ENCODE peak calls at places on chromosomes 2 and 18, in ten cellular contexts. P is GM06990, T is astrocyte of the cerebellum, F is GM13977, M is WTC11, C is pancreas, G is Peyer's patch, B is BE2C, W is glutamatergic neuron, X is choroid plexus epithelial cell. U is an unnamed sample.

GRCh38 chr2:152611458-152612231 is 105.6 kb downstream of the PRPF40A start:
- DNase-seq in T (peak; percentile 77), C (no peak), P (peak; percentile 51), G (no peak), X (peak; percentile 93), B (no peak), M (no peak), W (no peak), F (peak; percentile 40), U (no peak)

GRCh38 chr2:199505755-199506403 is 48.1 kb upstream of the SATB2 start:
- DNase-seq in P (no peak), T (no peak), X (no peak), C (no peak), W (no peak), F (no peak), B (no peak), G (no peak), M (no peak), U (no peak)

GRCh38 chr18:8696749-8697211 is 8.6 kb upstream of the MTCL1 start:
- DNase-seq in F (peak; percentile 78), C (peak; percentile 78), T (no peak), W (peak; percentile 87), M (peak; percentile 83), X (peak; percentile 63), P (no peak), G (peak; percentile 86), B (peak; percentile 60), U (peak; percentile 68)

GRCh38 chr18:24072743-24073142 is 58.2 kb downstream of the TTC39C start:
- DNase-seq in M (no peak), T (no peak), F (no peak), P (no peak), C (no peak), X (no peak), W (no peak), B (no peak), G (no peak), U (no peak)

GRCh38 chr18:35076556-35076955 is 35.3 kb downstream of the MAPRE2 start:
- DNase-seq in W (no peak), M (no peak), P (no peak), X (peak; percentile 93), T (peak; percentile 86), F (no peak), C (no peak), G (no peak), B (no peak), U (no peak)

GRCh38 chr2:11921030-11921583 is 174.7 kb downstream of the LPIN1 start:
- DNase-seq in T (no peak), P (no peak), F (no peak), X (no peak), W (no peak), C (no peak), G (no peak), B (no peak), M (no peak), U (no peak)

GRCh38 chr2:127061377-127062273 is 45.3 kb downstream of the BIN1 start:
- DNase-seq in F (no peak), X (peak; percentile 56), P (no peak), G (no peak), T (no peak), C (no peak), M (no peak), W (no peak), B (no peak), U (no peak)

GRCh38 chr2:55153564-55154315 is 78.4 kb downstream of the CLHC1 start:
- DNase-seq in T (no peak), P (peak; percentile 24), X (peak; percentile 87), C (no peak), F (no peak), G (no peak), B (no peak), W (no peak), M (no peak), U (no peak)

GRCh38 chr2:41409328-41409727 is 638.5 kb upstream of the PKDCC start:
- DNase-seq in W (no peak), F (no peak), X (no peak), M (no peak), C (no peak), T (no peak), P (no peak), G (no peak), B (no peak), U (no peak)

GRCh38 chr2:186460465-186460864 is 25.6 kb upstream of the ZC3H15 start:
- DNase-seq in X (peak; percentile 38), T (no peak), W (no peak), F (no peak), C (no peak), G (no peak), B (no peak), P (no peak), M (no peak), U (no peak)

GRCh38 chr2:96883306-96883705 is 13.4 kb upstream of the SEMA4C start:
- DNase-seq in C (no peak), B (no peak), T (no peak), G (no peak), W (no peak), X (no peak), M (no peak), P (no peak), F (no peak), U (no peak)

GRCh38 chr2:72924353-72925240 is 7.3 kb downstream of the EMX1 start:
- DNase-seq in B (no peak), X (no peak), M (peak; percentile 58), G (no peak), P (peak; percentile 52), C (no peak), T (no peak), F (peak; percentile 73), W (peak; percentile 46), U (no peak)

GRCh38 chr2:190023860-190024259 is 38.7 kb downstream of the MSTN start:
- DNase-seq in W (no peak), P (peak; percentile 17), C (no peak), X (peak; percentile 69), F (peak; percentile 9), G (no peak), T (peak; percentile 4), B (peak; percentile 24), M (no peak), U (no peak)

GRCh38 chr2:190663348-190663747 is 14.5 kb downstream of the NAB1 start:
- DNase-seq in B (no peak), W (no peak), X (peak; percentile 34), C (no peak), M (no peak), T (no peak), G (no peak), P (no peak), F (no peak), U (no peak)

GRCh38 chr2:182228073-182228473 is 198.8 kb downstream of the PDE1A start:
- DNase-seq in T (no peak), W (no peak), X (no peak), M (no peak), B (no peak), P (no peak), G (no peak), F (no peak), C (no peak), U (no peak)
- TF ChIP-seq CTCF in T (no peak), W (no peak), X (no peak), M (no peak), B (no peak), P (no peak), G (no peak), F (no peak), C (no peak), U (no peak)

DNA sequence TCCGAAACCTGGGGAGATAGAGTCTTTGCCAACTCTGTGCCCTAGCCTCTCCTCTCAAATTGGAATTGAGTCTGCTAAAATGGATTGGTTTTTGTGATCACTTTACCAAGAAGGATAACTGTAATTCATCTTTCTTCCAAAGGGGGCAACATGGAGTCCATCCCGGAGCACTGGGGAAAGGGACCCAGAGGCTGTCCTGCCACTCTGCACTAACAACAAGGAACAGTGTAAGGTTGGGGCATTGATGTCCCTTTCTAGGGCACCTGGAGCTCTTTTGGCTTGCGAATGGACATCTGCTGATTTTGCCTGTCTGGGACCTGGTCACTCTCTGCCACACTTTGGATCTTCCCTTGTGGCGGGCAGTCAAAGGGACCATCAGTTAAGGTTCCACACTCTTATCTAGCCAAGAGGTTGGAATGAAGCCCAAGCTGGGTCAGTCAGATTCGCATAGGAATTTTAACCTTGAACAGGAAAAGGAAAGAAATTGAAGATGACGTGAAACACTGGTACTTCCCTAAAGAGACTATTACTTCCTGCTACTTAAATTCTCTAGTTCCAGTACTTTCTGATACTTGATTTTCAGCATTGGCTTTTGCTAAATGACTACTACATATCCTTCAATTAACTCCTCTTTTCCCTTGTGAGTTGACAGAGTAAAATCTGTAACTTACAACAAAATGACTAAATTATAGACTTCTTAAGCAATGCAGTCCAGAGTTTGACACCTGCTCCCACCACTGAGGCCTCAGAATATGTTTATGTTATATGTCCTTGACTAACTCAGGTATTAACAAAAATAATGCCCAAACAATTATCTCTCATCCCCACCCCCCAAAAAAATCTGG is 64.7 kb upstream of the KLF7 start:
- DNase-seq in T (no peak), X (no peak), P (no peak), M (peak; percentile 22), W (no peak), G (no peak), B (peak; percentile 49), C (no peak), F (no peak), U (no peak)
- TF ChIP-seq CTCF in T (peak; percentile 56), X (peak; percentile 67), P (peak; percentile 62), M (peak; percentile 73), W (peak; percentile 87), G (peak; percentile 30), B (peak; percentile 75), C (peak; percentile 10), F (peak; percentile 35), U (peak; percentile 37)

GRCh38 chr2:174076948-174077347 is 111.8 kb upstream of the SP3 start:
- DNase-seq in F (no peak), T (no peak), X (no peak), B (no peak), W (no peak), M (no peak), C (no peak), P (no peak), G (no peak), U (no peak)

GRCh38 chr2:174078275-174078674 is 113.1 kb upstream of the SP3 start:
- DNase-seq in G (no peak), C (no peak), X (peak; percentile 43), F (no peak), W (no peak), P (no peak), T (peak; percentile 19), B (no peak), M (no peak), U (no peak)

GRCh38 chr2:174072857-174073256 is 107.7 kb upstream of the SP3 start:
- DNase-seq in M (no peak), G (no peak), P (no peak), W (no peak), B (no peak), F (no peak), C (no peak), T (no peak), X (no peak), U (no peak)

GRCh38 chr2:174074831-174075230 is 109.7 kb upstream of the SP3 start:
- DNase-seq in C (no peak), F (no peak), M (no peak), X (no peak), G (no peak), P (no peak), B (no peak), W (no peak), T (no peak), U (no peak)

GRCh38 chr2:174076040-174076439 is 110.9 kb upstream of the SP3 start:
- DNase-seq in W (no peak), C (no peak), P (no peak), X (peak; percentile 5), M (no peak), G (no peak), B (no peak), T (no peak), F (no peak), U (no peak)
- TF ChIP-seq CTCF in W (no peak), C (no peak), P (no peak), X (no peak), M (no peak), G (no peak), B (no peak), T (no peak), F (no peak), U (no peak)

GRCh38 chr2:6978991-6979390 is 61.8 kb downstream of the RNF144A start:
- DNase-seq in W (no peak), M (no peak), G (no peak), P (no peak), X (no peak), F (no peak), C (no peak), B (no peak), T (no peak), U (no peak)
- TF ChIP-seq CTCF in W (no peak), M (no peak), G (no peak), P (no peak), X (no peak), F (no peak), C (no peak), B (no peak), T (no peak), U (no peak)

U was measured in natural killer cell.